ENCODE peak calls at places on chromosomes 3 and 15, in five cellular contexts. C is PC-3, Q is AG04449, D is retinal pigment epithelial cell, B is GM13977. G is an unnamed sample.

GRCh38 chr3:126293370-126294082 is 63.7 kb downstream of the KLF15 start:
- DNase-seq in C (no peak), Q (no peak), D (no peak), B (no peak), G (no peak)

GRCh38 chr3:53195602-53196574 is 34.9 kb downstream of the PRKCD start:
- DNase-seq in C (peak), Q (no peak), D (no peak), B (peak), G (peak)

GRCh38 chr3:166013073-166013679 is 176.0 kb upstream of the BCHE start:
- DNase-seq in C (peak), Q (no peak), D (no peak), B (peak), G (no peak)

GRCh38 chr3:148083501-148084267 is 614.0 kb upstream of the AGTR1 start:
- DNase-seq in C (no peak), Q (no peak), D (no peak), B (no peak), G (no peak)

GRCh38 chr15:70528270-70528706 is 235.1 kb downstream of the UACA start:
- DNase-seq in C (no peak), Q (no peak), D (no peak), B (peak), G (no peak)

GRCh38 chr3:139109271-139109670 is 64.6 kb upstream of the PRR23C start:
- DNase-seq in C (no peak), Q (no peak), D (no peak), B (no peak), G (no peak)

GRCh38 chr15:38843736-38844590 is 279.3 kb upstream of the RASGRP1 start:
- DNase-seq in C (no peak), Q (peak), D (peak), B (no peak), G (no peak)

GRCh38 chr3:152499796-152500385 is 231.2 kb downstream of the MBNL1 start:
- DNase-seq in C (peak), Q (no peak), D (no peak), B (no peak), G (no peak)

GRCh38 chr15:55587321-55588069 is 650 bp downstream of the PYGO1 start:
- DNase-seq in C (peak), Q (no peak), D (no peak), B (peak), G (peak)

GRCh38 chr3:161890147-161890625 is 393.6 kb downstream of the OTOL1 start:
- DNase-seq in C (peak), Q (peak), D (peak), B (no peak), G (no peak)

GRCh38 chr15:52424856-52425431 is 103.7 kb downstream of the MYO5A start:
- DNase-seq in C (no peak), Q (no peak), D (no peak), B (no peak), G (no peak)

GRCh38 chr15:63244976-63245645 is 32.3 kb upstream of the APH1B start:
- DNase-seq in C (no peak), Q (no peak), D (no peak), B (peak), G (no peak)

GRCh38 chr3:14491396-14492190 is 48.5 kb downstream of the GRIP2 start:
- DNase-seq in C (no peak), Q (no peak), D (no peak), B (no peak), G (peak)

GRCh38 chr15:85999658-86000057 is 80.0 kb upstream of the AGBL1 start:
- DNase-seq in C (no peak), Q (no peak), D (no peak), B (no peak), G (no peak)

GRCh38 chr3:18469775-18470174 is 44.6 kb upstream of the SATB1 start:
- DNase-seq in C (no peak), Q (no peak), D (no peak), B (no peak), G (no peak)

GRCh38 chr3:40800343-40800742 is 275.6 kb downstream of the ZNF621 start:
- DNase-seq in C (peak), Q (no peak), D (peak), B (no peak), G (no peak)

GRCh38 chr3:86986666-86987420 is 4.1 kb downstream of the VGLL3 start:
- DNase-seq in C (no peak), Q (no peak), D (no peak), B (no peak), G (no peak)

GRCh38 chr3:66297917-66298316 is 77.1 kb downstream of the SLC25A26 start:
- DNase-seq in C (no peak), Q (peak), D (peak), B (no peak), G (no peak)

GRCh38 chr3:56210201-56210774 is 258.0 kb downstream of the ERC2 start:
- DNase-seq in C (no peak), Q (no peak), D (no peak), B (no peak), G (no peak)

GRCh38 chr15:36090276-36090946 is 489.0 kb upstream of the CDIN1 start:
- DNase-seq in C (no peak), Q (no peak), D (no peak), B (no peak), G (no peak)

GRCh38 chr15:33834892-33835730 is 133.2 kb upstream of the CHRM5 start:
- DNase-seq in C (no peak), Q (no peak), D (no peak), B (no peak), G (no peak)

GRCh38 chr3:46666471-46666845 is 27.0 kb downstream of the ALS2CL start:
- DNase-seq in C (no peak), Q (no peak), D (no peak), B (peak), G (no peak)

GRCh38 chr3:124775776-124776336 is 45.6 kb downstream of the UMPS start:
- DNase-seq in C (no peak), Q (no peak), D (no peak), B (no peak), G (peak)

GRCh38 chr15:73992594-73992898 is 451 bp upstream of the STOML1 start:
- DNase-seq in C (no peak), Q (no peak), D (no peak), B (no peak), G (no peak)
- TF ChIP-seq CTCF in C (no peak), Q (no peak), D (no peak), B (no peak), G (no peak)

DNA sequence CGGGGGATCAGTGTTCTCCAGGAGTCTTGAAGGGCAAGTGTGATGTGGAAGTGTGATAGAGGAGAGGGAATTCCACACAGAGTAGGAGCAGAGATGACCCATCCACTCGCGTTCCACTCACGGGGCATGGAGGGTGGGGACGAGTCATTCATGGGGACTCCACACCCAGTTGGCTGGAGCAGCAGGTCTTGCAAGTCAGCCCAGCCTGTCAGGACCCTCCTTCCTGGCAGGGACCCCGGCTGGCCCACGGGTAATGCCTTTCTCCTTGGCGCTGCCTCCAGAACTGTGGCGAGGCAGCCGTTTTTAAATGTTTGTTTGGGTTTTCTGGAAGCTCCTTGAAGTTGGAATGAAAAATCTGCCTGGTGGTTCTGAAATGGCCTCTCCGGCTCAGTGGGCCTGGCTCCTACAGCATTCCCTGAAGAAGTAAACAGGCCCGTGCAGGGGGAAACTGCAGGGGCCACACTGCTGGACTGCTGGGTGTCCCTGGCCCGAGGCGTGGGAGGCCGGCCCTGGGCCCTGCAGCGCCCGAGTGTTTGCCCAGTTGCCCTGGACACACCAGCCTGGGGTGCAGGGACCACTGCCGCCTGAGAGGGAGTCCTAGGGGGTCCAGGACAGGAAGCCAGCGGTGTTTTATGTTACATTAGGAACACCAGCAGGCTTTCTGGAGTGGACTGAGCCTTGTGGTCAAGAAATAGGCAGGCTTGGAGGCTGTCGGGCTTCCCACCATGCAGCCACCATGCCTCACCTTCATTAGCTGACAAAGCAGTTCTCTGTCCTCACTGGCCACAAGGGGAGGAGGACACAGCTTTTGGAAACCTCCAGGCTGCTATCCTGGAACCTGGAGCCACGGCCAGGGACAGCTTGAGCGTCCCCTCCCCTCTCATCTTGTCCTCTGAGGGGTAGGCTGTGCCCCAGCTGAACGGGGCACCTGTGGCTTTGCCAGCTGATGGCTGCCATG is 61.3 kb downstream of the CEMIP start:
- DNase-seq in C (no peak), Q (no peak), D (no peak), B (no peak), G (no peak)
- TF ChIP-seq CTCF in C (no peak), Q (no peak), D (no peak), B (no peak), G (no peak)

GRCh38 chr15:74725845-74726773 is 781 bp upstream of the CYP1A1 start:
- DNase-seq in C (peak), Q (no peak), D (no peak), B (peak), G (peak)
- TF ChIP-seq CTCF in C (no peak), Q (no peak), D (no peak), B (no peak), G (no peak)

GRCh38 chr3:48633743-48634142 is 1.5 kb downstream of the SLC26A6 start:
- DNase-seq in C (no peak), Q (no peak), D (no peak), B (no peak), G (no peak)

GRCh38 chr3:48637305-48637704 is 2.0 kb upstream of the SLC26A6 start:
- DNase-seq in C (no peak), Q (no peak), D (no peak), B (no peak), G (no peak)

GRCh38 chr3:48636149-48636548 is 888 bp upstream of the SLC26A6 start:
- DNase-seq in C (no peak), Q (no peak), D (no peak), B (no peak), G (no peak)

GRCh38 chr3:48634661-48635221 is 520 bp downstream of the SLC26A6 start:
- DNase-seq in C (peak), Q (no peak), D (no peak), B (peak), G (peak)

GRCh38 chr3:48635222-48636021 is at the start of gene SLC26A6:
- DNase-seq in C (peak), Q (peak), D (peak), B (peak), G (peak)
- TF ChIP-seq CTCF in C (peak), Q (peak), D (peak), B (peak), G (peak)

GRCh38 chr3:185988080-185988815 is 50.4 kb upstream of the TRA2B start:
- DNase-seq in C (no peak), Q (no peak), D (no peak), B (no peak), G (no peak)
- TF ChIP-seq CTCF in C (no peak), Q (no peak), D (peak), B (no peak), G (no peak)

GRCh38 chr3:48919215-48920138 is 835 bp downstream of the ARIH2 start:
- DNase-seq in C (peak), Q (no peak), D (no peak), B (peak), G (peak)

GRCh38 chr3:48915296-48915695 is 3.3 kb upstream of the ARIH2 start:
- DNase-seq in C (no peak), Q (no peak), D (no peak), B (no peak), G (no peak)

GRCh38 chr3:48918388-48919214 is at the start of gene ARIH2:
- DNase-seq in C (peak), Q (peak), D (peak), B (peak), G (peak)
- TF ChIP-seq CTCF in C (peak), Q (no peak), D (peak), B (peak), G (no peak)

GRCh38 chr3:33954956-33955355 is 156.5 kb downstream of the PDCD6IP start:
- DNase-seq in C (no peak), Q (no peak), D (no peak), B (no peak), G (no peak)
- TF ChIP-seq CTCF in C (peak), Q (no peak), D (peak), B (peak), G (no peak)

GRCh38 chr3:196519738-196520122 is 4.6 kb upstream of the SMCO1 start:
- DNase-seq in C (no peak), Q (no peak), D (no peak), B (no peak), G (peak)

GRCh38 chr3:196514913-196515621 is at the start of gene SMCO1:
- DNase-seq in C (no peak), Q (no peak), D (no peak), B (no peak), G (no peak)

GRCh38 chr3:196517919-196518318 is 2.8 kb upstream of the SMCO1 start:
- DNase-seq in C (peak), Q (no peak), D (no peak), B (no peak), G (no peak)

GRCh38 chr3:196517142-196517808 is 2.1 kb upstream of the SMCO1 start:
- DNase-seq in C (peak), Q (no peak), D (no peak), B (no peak), G (no peak)

DNA sequence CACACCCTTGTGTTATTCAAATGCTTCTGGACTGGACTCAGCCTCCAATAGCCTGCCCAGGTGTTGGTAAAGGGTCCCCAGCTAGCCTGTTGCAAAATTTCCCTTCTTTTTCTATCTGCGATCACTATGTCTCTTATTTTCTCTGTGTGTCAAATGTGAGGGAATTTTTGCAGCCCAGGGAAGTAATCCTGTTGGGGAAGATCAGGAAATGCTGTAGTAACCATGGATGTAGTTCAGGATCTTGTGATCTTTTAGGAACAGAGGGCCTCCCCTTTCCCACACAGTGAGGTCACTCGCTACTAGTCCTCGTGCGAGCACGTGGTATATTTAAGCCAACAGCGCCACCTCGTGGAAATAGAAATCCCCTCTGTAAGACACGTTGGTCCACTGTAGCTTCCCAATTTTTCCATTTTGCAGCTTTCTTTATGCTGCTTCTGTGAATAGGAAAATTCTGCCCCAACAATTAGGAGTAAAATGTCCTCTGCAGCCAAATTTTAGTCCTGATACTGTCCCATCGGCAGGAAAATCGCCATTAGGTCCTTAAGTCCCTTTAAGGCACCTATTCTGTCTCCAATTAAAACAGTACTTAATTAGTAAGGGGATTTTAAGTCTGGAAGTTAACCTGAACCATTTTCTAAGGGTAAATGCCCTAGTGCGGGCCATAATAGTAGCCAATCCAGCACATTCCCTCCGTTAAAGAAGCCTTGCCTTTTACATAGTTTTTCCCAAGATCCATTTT is 4.0 kb upstream of the SMCO1 start:
- DNase-seq in C (peak), Q (no peak), D (no peak), B (no peak), G (peak)
- TF ChIP-seq CTCF in C (peak), Q (peak), D (peak), B (peak), G (peak)

GRCh38 chr3:19632099-19633074 is 301.6 kb downstream of the EFHB start:
- DNase-seq in C (no peak), Q (no peak), D (no peak), B (no peak), G (no peak)
- TF ChIP-seq CTCF in C (no peak), Q (no peak), D (no peak), B (no peak), G (no peak)

DNA sequence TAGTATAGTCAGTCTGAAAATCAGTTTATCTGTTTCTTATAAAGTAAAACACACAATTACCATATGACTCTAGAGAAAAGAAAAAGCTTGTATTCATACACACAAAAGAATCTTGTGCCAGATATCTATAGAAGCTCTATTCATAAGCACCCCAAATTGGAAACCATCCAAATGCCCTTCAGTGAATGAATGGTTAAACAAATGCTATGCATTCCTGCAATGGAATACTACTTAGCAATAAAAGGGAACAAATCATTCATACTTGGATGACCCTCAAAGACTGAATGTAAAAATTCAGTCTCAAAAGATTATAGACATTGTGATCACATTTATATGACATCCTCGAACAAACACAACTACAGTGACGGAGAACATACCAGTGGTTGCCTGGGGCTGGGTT is 680.6 kb downstream of the NTRK3 start:
- DNase-seq in C (peak), Q (no peak), D (no peak), B (no peak), G (no peak)
- TF ChIP-seq CTCF in C (no peak), Q (no peak), D (no peak), B (no peak), G (no peak)